ENCODE peak calls at places on chromosomes 5 and 9, in nine cellular contexts. One of them, this sample, is unnamed.

GRCh38 chr9:38447703-38448102 is 23.4 kb upstream of the IGFBPL1 start:
- DNase-seq in AG04450: no peak
- DNase-seq in lower leg skin: no peak
- DNase-seq in stomach: no peak
- DNase-seq in AG04449: no peak
- DNase-seq in PC-9: no peak
- DNase-seq in astrocyte of the cerebellum: no peak
- DNase-seq in cardiac fibroblast: no peak
- DNase-seq in GM23248: no peak
- DNase-seq in this sample: no peak

GRCh38 chr5:82396871-82397514 is 118.8 kb upstream of the RPS23 start:
- DNase-seq in cardiac fibroblast: peak
- DNase-seq in AG04450: peak
- DNase-seq in PC-9: peak
- DNase-seq in lower leg skin: peak
- DNase-seq in GM23248: peak
- DNase-seq in astrocyte of the cerebellum: peak
- DNase-seq in stomach: peak
- DNase-seq in AG04449: peak
- DNase-seq in this sample: no peak

GRCh38 chr9:97958812-97959511 is 21.0 kb upstream of the HEMGN start:
- DNase-seq in AG04450: peak
- DNase-seq in lower leg skin: no peak
- DNase-seq in PC-9: no peak
- DNase-seq in astrocyte of the cerebellum: no peak
- DNase-seq in GM23248: peak
- DNase-seq in AG04449: peak
- DNase-seq in stomach: no peak
- DNase-seq in cardiac fibroblast: peak
- DNase-seq in this sample: no peak

GRCh38 chr5:33855396-33855795 is 36.4 kb downstream of the ADAMTS12 start:
- DNase-seq in cardiac fibroblast: peak
- DNase-seq in stomach: no peak
- DNase-seq in PC-9: peak
- DNase-seq in AG04449: no peak
- DNase-seq in GM23248: peak
- DNase-seq in AG04450: no peak
- DNase-seq in astrocyte of the cerebellum: no peak
- DNase-seq in lower leg skin: no peak
- DNase-seq in this sample: no peak

GRCh38 chr5:111932207-111932606 is 175.2 kb upstream of the NREP start:
- DNase-seq in PC-9: no peak
- DNase-seq in AG04449: no peak
- DNase-seq in GM23248: peak
- DNase-seq in stomach: no peak
- DNase-seq in AG04450: no peak
- DNase-seq in astrocyte of the cerebellum: no peak
- DNase-seq in lower leg skin: no peak
- DNase-seq in cardiac fibroblast: peak
- DNase-seq in this sample: no peak

GRCh38 chr9:81423589-81424326 is 265.6 kb downstream of the TLE1 start:
- DNase-seq in stomach: no peak
- DNase-seq in lower leg skin: no peak
- DNase-seq in cardiac fibroblast: no peak
- DNase-seq in AG04449: no peak
- DNase-seq in PC-9: no peak
- DNase-seq in AG04450: no peak
- DNase-seq in GM23248: no peak
- DNase-seq in astrocyte of the cerebellum: no peak
- DNase-seq in this sample: no peak

GRCh38 chr9:89178162-89179120 is at the start of gene SHC3:
- DNase-seq in lower leg skin: no peak
- DNase-seq in AG04450: no peak
- DNase-seq in PC-9: no peak
- DNase-seq in GM23248: peak
- DNase-seq in AG04449: no peak
- DNase-seq in astrocyte of the cerebellum: no peak
- DNase-seq in cardiac fibroblast: peak
- DNase-seq in stomach: no peak
- DNase-seq in this sample: no peak

GRCh38 chr5:131242728-131243255 is 21.1 kb upstream of the CDC42SE2 start:
- DNase-seq in cardiac fibroblast: peak
- DNase-seq in AG04449: peak
- DNase-seq in AG04450: peak
- DNase-seq in PC-9: peak
- DNase-seq in stomach: no peak
- DNase-seq in lower leg skin: no peak
- DNase-seq in GM23248: peak
- DNase-seq in astrocyte of the cerebellum: peak
- DNase-seq in this sample: no peak

GRCh38 chr5:102312586-102312985 is 16.5 kb upstream of the SLCO4C1 start:
- DNase-seq in AG04450: no peak
- DNase-seq in AG04449: no peak
- DNase-seq in cardiac fibroblast: no peak
- DNase-seq in GM23248: peak
- DNase-seq in astrocyte of the cerebellum: no peak
- DNase-seq in PC-9: no peak
- DNase-seq in stomach: no peak
- DNase-seq in lower leg skin: no peak
- DNase-seq in this sample: no peak

GRCh38 chr5:1312993-1313833 is 18.3 kb upstream of the TERT start:
- DNase-seq in stomach: peak
- DNase-seq in lower leg skin: peak
- DNase-seq in AG04450: no peak
- DNase-seq in astrocyte of the cerebellum: no peak
- DNase-seq in AG04449: no peak
- DNase-seq in GM23248: no peak
- DNase-seq in PC-9: peak
- DNase-seq in cardiac fibroblast: no peak
- DNase-seq in this sample: peak

GRCh38 chr9:13278368-13279246 is 885 bp downstream of the MPDZ start:
- DNase-seq in stomach: peak
- DNase-seq in AG04449: no peak
- DNase-seq in astrocyte of the cerebellum: peak
- DNase-seq in AG04450: no peak
- DNase-seq in lower leg skin: peak
- DNase-seq in PC-9: no peak
- DNase-seq in GM23248: peak
- DNase-seq in cardiac fibroblast: peak
- DNase-seq in this sample: no peak

GRCh38 chr5:18992264-18992663 is 995.7 kb downstream of the CDH18 start:
- DNase-seq in AG04450: no peak
- DNase-seq in lower leg skin: no peak
- DNase-seq in PC-9: no peak
- DNase-seq in cardiac fibroblast: no peak
- DNase-seq in GM23248: no peak
- DNase-seq in astrocyte of the cerebellum: no peak
- DNase-seq in stomach: no peak
- DNase-seq in AG04449: no peak
- DNase-seq in this sample: no peak

GRCh38 chr9:128150594-128151342 is 1.5 kb downstream of the LCN2 start:
- DNase-seq in PC-9: peak
- DNase-seq in GM23248: no peak
- DNase-seq in AG04449: no peak
- DNase-seq in astrocyte of the cerebellum: no peak
- DNase-seq in AG04450: no peak
- DNase-seq in stomach: peak
- DNase-seq in cardiac fibroblast: no peak
- DNase-seq in lower leg skin: no peak
- DNase-seq in this sample: no peak

GRCh38 chr5:134153657-134154056 is 23.1 kb downstream of the SKP1 start:
- DNase-seq in astrocyte of the cerebellum: no peak
- DNase-seq in stomach: no peak
- DNase-seq in AG04450: no peak
- DNase-seq in cardiac fibroblast: no peak
- DNase-seq in lower leg skin: no peak
- DNase-seq in AG04449: no peak
- DNase-seq in GM23248: no peak
- DNase-seq in PC-9: no peak
- DNase-seq in this sample: no peak

GRCh38 chr5:20276061-20276958 is 288.3 kb upstream of the CDH18 start:
- DNase-seq in AG04449: peak
- DNase-seq in AG04450: peak
- DNase-seq in astrocyte of the cerebellum: peak
- DNase-seq in GM23248: peak
- DNase-seq in stomach: no peak
- DNase-seq in cardiac fibroblast: peak
- DNase-seq in PC-9: peak
- DNase-seq in lower leg skin: no peak
- DNase-seq in this sample: no peak

GRCh38 chr9:8719833-8720486 is 920.4 kb upstream of the DMAC1 start:
- DNase-seq in AG04450: no peak
- DNase-seq in GM23248: no peak
- DNase-seq in lower leg skin: no peak
- DNase-seq in cardiac fibroblast: no peak
- DNase-seq in PC-9: no peak
- DNase-seq in astrocyte of the cerebellum: no peak
- DNase-seq in AG04449: no peak
- DNase-seq in stomach: no peak
- DNase-seq in this sample: no peak

GRCh38 chr5:122154910-122155309 is 25.6 kb downstream of the ZNF474 start:
- DNase-seq in PC-9: no peak
- DNase-seq in astrocyte of the cerebellum: peak
- DNase-seq in lower leg skin: no peak
- DNase-seq in GM23248: peak
- DNase-seq in AG04450: peak
- DNase-seq in stomach: no peak
- DNase-seq in AG04449: peak
- DNase-seq in cardiac fibroblast: peak
- DNase-seq in this sample: no peak

GRCh38 chr5:148924817-148925216 is 98.4 kb downstream of the ADRB2 start:
- DNase-seq in lower leg skin: no peak
- DNase-seq in cardiac fibroblast: peak
- DNase-seq in PC-9: peak
- DNase-seq in AG04450: no peak
- DNase-seq in astrocyte of the cerebellum: no peak
- DNase-seq in GM23248: no peak
- DNase-seq in stomach: peak
- DNase-seq in AG04449: no peak
- DNase-seq in this sample: no peak
- H3K4me3 ChIP-seq in lower leg skin: no peak
- H3K4me3 ChIP-seq in cardiac fibroblast: no peak
- H3K4me3 ChIP-seq in PC-9: no peak
- H3K4me3 ChIP-seq in AG04450: no peak
- H3K4me3 ChIP-seq in astrocyte of the cerebellum: no peak
- H3K4me3 ChIP-seq in GM23248: no peak
- H3K4me3 ChIP-seq in stomach: no peak
- H3K4me3 ChIP-seq in AG04449: no peak
- H3K4me3 ChIP-seq in this sample: no peak

DNA sequence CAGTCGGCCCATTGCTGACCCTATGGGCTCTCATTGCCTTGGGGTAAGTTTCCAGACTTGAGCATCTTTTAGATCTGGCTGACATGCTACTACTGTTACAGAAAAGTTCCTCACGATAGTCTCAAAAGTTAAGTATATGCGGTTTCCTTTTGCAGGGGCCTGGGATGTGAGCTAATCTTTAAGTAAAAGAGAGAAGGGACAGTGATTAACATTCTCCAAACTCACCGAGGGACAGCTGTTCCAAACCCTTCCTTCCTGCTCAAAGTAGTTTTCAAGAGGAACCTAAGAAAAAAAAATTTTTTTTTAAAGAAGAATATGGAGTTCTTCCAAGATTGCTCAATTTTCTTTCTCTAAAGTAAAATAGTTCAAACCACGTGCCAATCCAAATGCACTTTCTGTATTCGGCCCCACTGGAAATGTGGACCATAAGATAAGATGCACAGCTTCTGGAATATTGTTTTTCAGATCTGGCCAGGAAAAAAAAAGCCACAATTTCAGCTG is 168.0 kb upstream of the SPRY4 start:
- DNase-seq in cardiac fibroblast: peak
- DNase-seq in GM23248: peak
- DNase-seq in lower leg skin: no peak
- DNase-seq in AG04450: no peak
- DNase-seq in stomach: no peak
- DNase-seq in AG04449: no peak
- DNase-seq in PC-9: no peak
- DNase-seq in astrocyte of the cerebellum: no peak
- DNase-seq in this sample: no peak
- H3K4me3 ChIP-seq in cardiac fibroblast: no peak
- H3K4me3 ChIP-seq in GM23248: peak
- H3K4me3 ChIP-seq in lower leg skin: no peak
- H3K4me3 ChIP-seq in AG04450: no peak
- H3K4me3 ChIP-seq in stomach: no peak
- H3K4me3 ChIP-seq in AG04449: no peak
- H3K4me3 ChIP-seq in PC-9: no peak
- H3K4me3 ChIP-seq in astrocyte of the cerebellum: no peak
- H3K4me3 ChIP-seq in this sample: no peak

GRCh38 chr5:93583799-93584530 is 943 bp downstream of the NR2F1 start:
- DNase-seq in cardiac fibroblast: peak
- DNase-seq in stomach: no peak
- DNase-seq in AG04449: no peak
- DNase-seq in AG04450: no peak
- DNase-seq in GM23248: peak
- DNase-seq in astrocyte of the cerebellum: no peak
- DNase-seq in PC-9: no peak
- DNase-seq in lower leg skin: no peak
- DNase-seq in this sample: no peak

GRCh38 chr5:93585054-93585751 is 2.2 kb downstream of the NR2F1 start:
- DNase-seq in PC-9: no peak
- DNase-seq in AG04450: no peak
- DNase-seq in cardiac fibroblast: no peak
- DNase-seq in GM23248: peak
- DNase-seq in AG04449: no peak
- DNase-seq in lower leg skin: no peak
- DNase-seq in astrocyte of the cerebellum: no peak
- DNase-seq in stomach: no peak
- DNase-seq in this sample: no peak

GRCh38 chr5:93584531-93585053 is 1.6 kb downstream of the NR2F1 start:
- DNase-seq in cardiac fibroblast: no peak
- DNase-seq in stomach: no peak
- DNase-seq in astrocyte of the cerebellum: no peak
- DNase-seq in GM23248: peak
- DNase-seq in lower leg skin: no peak
- DNase-seq in AG04450: no peak
- DNase-seq in AG04449: no peak
- DNase-seq in PC-9: no peak
- DNase-seq in this sample: no peak

GRCh38 chr5:93586948-93587918 is 4.2 kb downstream of the NR2F1 start:
- DNase-seq in cardiac fibroblast: no peak
- DNase-seq in PC-9: no peak
- DNase-seq in AG04450: no peak
- DNase-seq in astrocyte of the cerebellum: no peak
- DNase-seq in lower leg skin: no peak
- DNase-seq in stomach: no peak
- DNase-seq in GM23248: no peak
- DNase-seq in AG04449: no peak
- DNase-seq in this sample: no peak

GRCh38 chr5:93585753-93586385 is 2.8 kb downstream of the NR2F1 start:
- DNase-seq in AG04450: no peak
- DNase-seq in astrocyte of the cerebellum: no peak
- DNase-seq in stomach: no peak
- DNase-seq in cardiac fibroblast: no peak
- DNase-seq in AG04449: no peak
- DNase-seq in lower leg skin: no peak
- DNase-seq in PC-9: no peak
- DNase-seq in GM23248: peak
- DNase-seq in this sample: no peak
- H3K4me3 ChIP-seq in AG04450: peak
- H3K4me3 ChIP-seq in astrocyte of the cerebellum: peak
- H3K4me3 ChIP-seq in stomach: peak
- H3K4me3 ChIP-seq in cardiac fibroblast: peak
- H3K4me3 ChIP-seq in AG04449: peak
- H3K4me3 ChIP-seq in lower leg skin: no peak
- H3K4me3 ChIP-seq in PC-9: peak
- H3K4me3 ChIP-seq in GM23248: peak
- H3K4me3 ChIP-seq in this sample: no peak

GRCh38 chr9:108033976-108034964 is 544.7 kb upstream of the KLF4 start:
- DNase-seq in lower leg skin: no peak
- DNase-seq in AG04449: no peak
- DNase-seq in GM23248: peak
- DNase-seq in PC-9: no peak
- DNase-seq in cardiac fibroblast: peak
- DNase-seq in stomach: no peak
- DNase-seq in AG04450: peak
- DNase-seq in astrocyte of the cerebellum: no peak
- DNase-seq in this sample: no peak
- H3K4me3 ChIP-seq in lower leg skin: no peak
- H3K4me3 ChIP-seq in AG04449: no peak
- H3K4me3 ChIP-seq in GM23248: no peak
- H3K4me3 ChIP-seq in PC-9: no peak
- H3K4me3 ChIP-seq in cardiac fibroblast: no peak
- H3K4me3 ChIP-seq in stomach: no peak
- H3K4me3 ChIP-seq in AG04450: no peak
- H3K4me3 ChIP-seq in astrocyte of the cerebellum: no peak
- H3K4me3 ChIP-seq in this sample: no peak